ENCODE peak calls at places on chromosomes 6 and 20, in ten cellular contexts. Q, J, Z, X, U, H, P, N, E and F are unnamed samples.

GRCh38 chr20:57266251-57267157 is at the start of gene BMP7:
- DNase-seq in Q (no peak), J (no peak), Z (no peak), X (peak; percentile 72), U (no peak), H (peak; percentile 16), P (no peak), N (peak; percentile 87), E (peak; percentile 84), F (no peak)

GRCh38 chr6:108895591-108895990 is 47.4 kb downstream of the ARMC2 start:
- DNase-seq in Q (no peak), J (no peak), Z (no peak), X (no peak), U (no peak), H (peak; percentile 20), P (no peak), N (no peak), E (no peak), F (no peak)

GRCh38 chr6:64013061-64013410 is 377.4 kb downstream of the PHF3 start:
- DNase-seq in Q (no peak), J (no peak), Z (no peak), X (no peak), U (no peak), H (no peak), P (no peak), N (peak; percentile 23), E (no peak), F (no peak)

GRCh38 chr6:75694406-75694805 is 54.6 kb upstream of the MYO6 start:
- DNase-seq in Q (no peak), J (no peak), Z (no peak), X (no peak), U (no peak), H (no peak), P (no peak), N (no peak), E (no peak), F (no peak)

GRCh38 chr6:75819776-75820487 is 70.9 kb downstream of the MYO6 start:
- DNase-seq in Q (no peak), J (no peak), Z (no peak), X (no peak), U (peak; percentile 54), H (no peak), P (no peak), N (peak; percentile 42), E (no peak), F (no peak)

GRCh38 chr6:131594074-131594473 is 21.0 kb downstream of the ARG1 start:
- DNase-seq in Q (no peak), J (no peak), Z (no peak), X (no peak), U (no peak), H (no peak), P (no peak), N (no peak), E (no peak), F (no peak)

GRCh38 chr6:169784941-169785340 is 33.5 kb downstream of the ERMARD start:
- DNase-seq in Q (no peak), J (no peak), Z (no peak), X (no peak), U (no peak), H (no peak), P (no peak), N (no peak), E (no peak), F (no peak)

GRCh38 chr6:21678990-21679389 is 85.4 kb downstream of the SOX4 start:
- DNase-seq in Q (no peak), J (no peak), Z (no peak), X (no peak), U (no peak), H (peak; percentile 95), P (no peak), N (no peak), E (peak; percentile 74), F (peak; percentile 52)

GRCh38 chr20:10111144-10111771 is 76.5 kb downstream of the ANKEF1 start:
- DNase-seq in Q (no peak), J (no peak), Z (no peak), X (no peak), U (no peak), H (no peak), P (no peak), N (no peak), E (no peak), F (no peak)

GRCh38 chr6:3796396-3796795 is 44.9 kb upstream of the PXDC1 start:
- DNase-seq in Q (no peak), J (peak; percentile 37), Z (no peak), X (no peak), U (no peak), H (no peak), P (no peak), N (no peak), E (no peak), F (no peak)

GRCh38 chr6:22917344-22917743 is 348.0 kb downstream of the HDGFL1 start:
- DNase-seq in Q (no peak), J (no peak), Z (no peak), X (no peak), U (no peak), H (no peak), P (no peak), N (peak; percentile 8), E (no peak), F (no peak)
- H3K9me3 ChIP-seq in Q (no peaks in the 10 kb centered on the region), J (no peaks in the 10 kb centered on the region), Z (no peaks in the 10 kb centered on the region), X (no peaks in the 10 kb centered on the region), U (no peaks in the 10 kb centered on the region), H (no peaks in the 10 kb centered on the region), P (no peaks in the 10 kb centered on the region), N (no peaks in the 10 kb centered on the region), E (no peaks in the 10 kb centered on the region), F (no peaks in the 10 kb centered on the region)

GRCh38 chr20:1468117-1468624 is 1.5 kb upstream of the NSFL1C start:
- DNase-seq in Q (no peak), J (no peak), Z (no peak), X (no peak), U (no peak), H (no peak), P (no peak), N (no peak), E (no peak), F (no peak)
- H3K4me1 ChIP-seq in Q (peaks cover 35% of the 10 kb centered on the region), J (peaks cover 10% of the 10 kb centered on the region), Z (peaks cover 36% of the 10 kb centered on the region), X (peaks cover 33% of the 10 kb centered on the region), U (peaks cover 10% of the 10 kb centered on the region), H (peaks cover 8% of the 10 kb centered on the region), P (peaks cover 8% of the 10 kb centered on the region), N (peaks cover 15% of the 10 kb centered on the region), E (peaks cover 13% of the 10 kb centered on the region), F (peaks cover 24% of the 10 kb centered on the region)

GRCh38 chr6:13978102-13978640 is 53.4 kb downstream of the RNF182 start:
- DNase-seq in Q (no peak), J (no peak), Z (no peak), X (no peak), U (no peak), H (no peak), P (no peak), N (no peak), E (no peak), F (no peak)
- H3K36me3 ChIP-seq in Q (no peaks in the 10 kb centered on the region), J (no peaks in the 10 kb centered on the region), Z (no peaks in the 10 kb centered on the region), X (no peaks in the 10 kb centered on the region), U (no peaks in the 10 kb centered on the region), H (no peaks in the 10 kb centered on the region), P (no peaks in the 10 kb centered on the region), N (no peaks in the 10 kb centered on the region), E (no peaks in the 10 kb centered on the region), F (no peaks in the 10 kb centered on the region)

GRCh38 chr6:151442359-151442758 is 9.6 kb downstream of the RMND1 start:
- DNase-seq in Q (no peak), J (no peak), Z (no peak), X (no peak), U (no peak), H (no peak), P (no peak), N (peak; percentile 82), E (no peak), F (no peak)

GRCh38 chr6:151443449-151443848 is 8.5 kb downstream of the RMND1 start:
- DNase-seq in Q (no peak), J (no peak), Z (no peak), X (no peak), U (no peak), H (no peak), P (no peak), N (no peak), E (no peak), F (no peak)

GRCh38 chr6:151440930-151441329 is 11.0 kb downstream of the RMND1 start:
- DNase-seq in Q (no peak), J (no peak), Z (no peak), X (peak; percentile 16), U (no peak), H (peak; percentile 34), P (no peak), N (no peak), E (no peak), F (no peak)

GRCh38 chr6:151440498-151440897 is 11.4 kb downstream of the RMND1 start:
- DNase-seq in Q (no peak), J (no peak), Z (no peak), X (no peak), U (no peak), H (no peak), P (no peak), N (no peak), E (no peak), F (no peak)

DNA sequence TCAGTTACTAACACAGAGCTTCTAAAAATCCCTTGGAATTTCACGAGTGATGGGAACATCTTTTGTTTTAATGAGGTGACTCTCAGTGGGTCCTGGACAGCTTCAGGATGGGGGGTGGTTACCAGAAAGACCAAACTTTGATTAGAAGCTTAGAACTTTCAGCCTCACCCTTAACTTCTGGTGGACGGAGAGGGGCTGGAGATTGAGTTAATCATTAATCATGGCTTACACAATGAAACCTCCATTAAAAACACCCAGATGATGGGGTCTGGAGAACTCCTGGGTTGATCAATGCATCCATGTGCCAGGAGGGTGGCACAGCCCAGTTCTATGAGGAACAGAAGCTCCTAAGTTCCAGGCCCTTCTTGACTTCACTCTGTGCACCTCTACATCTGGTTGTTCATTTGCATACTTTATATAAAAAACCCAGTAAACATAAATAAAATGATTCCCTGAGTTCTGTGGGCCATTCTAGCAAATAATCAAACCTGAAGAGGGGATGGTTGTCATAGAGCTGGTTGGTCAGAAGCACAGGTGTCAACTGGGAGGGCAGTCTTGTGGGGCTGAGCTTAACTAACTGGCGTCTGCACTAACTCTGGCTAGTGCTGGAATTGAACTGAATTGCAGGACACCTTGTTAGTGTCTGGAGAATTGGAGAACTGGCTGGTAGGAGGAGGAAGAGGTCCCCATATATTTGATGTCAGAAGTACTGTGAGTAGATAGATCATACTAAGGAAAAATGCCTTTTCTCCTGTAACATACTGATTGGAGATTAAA is 10.3 kb downstream of the RMND1 start:
- DNase-seq in Q (no peak), J (no peak), Z (no peak), X (no peak), U (no peak), H (no peak), P (no peak), N (no peak), E (peak; percentile 24), F (no peak)
- H3K9me3 ChIP-seq in Q (no peaks in the 10 kb centered on the region), J (no peaks in the 10 kb centered on the region), Z (no peaks in the 10 kb centered on the region), X (no peaks in the 10 kb centered on the region), U (no peaks in the 10 kb centered on the region), H (no peaks in the 10 kb centered on the region), P (no peaks in the 10 kb centered on the region), N (no peaks in the 10 kb centered on the region), E (no peaks in the 10 kb centered on the region), F (no peaks in the 10 kb centered on the region)